ENCODE peak calls at places on chromosome 4, in eight cellular contexts. J is GM12878, Z is HepG2, Y is GM23338, H is HCT116, C is upper lobe of left lung, F is K562, S is Panc1. W is an unnamed sample.

GRCh38 chr4:1259966-1260365 is 11.0 kb upstream of the CTBP1 start:
- ATAC-seq in F (no peak), C (no peak), H (no peak), Y (no peak), J (peak; percentile 74), Z (no peak), S (no peak), W (no peak)

GRCh38 chr4:78532046-78532445 is 19.5 kb upstream of the ANXA3 start:
- ATAC-seq in S (no peak), F (no peak), J (no peak), Y (no peak), C (no peak), H (no peak), Z (no peak), W (no peak)

GRCh38 chr4:6747690-6748068 is 31.7 kb downstream of the BLOC1S4 start:
- ATAC-seq in F (no peak), S (peak; percentile 39), Y (no peak), Z (no peak), H (no peak), J (peak; percentile 32), C (peak; percentile 42), W (no peak)

GRCh38 chr4:101910786-101911373 is 120.3 kb downstream of the BANK1 start:
- ATAC-seq in Y (no peak), F (no peak), C (no peak), H (no peak), J (no peak), S (no peak), Z (no peak), W (no peak)

GRCh38 chr4:141575884-141576283 is 60.5 kb upstream of the IL15 start:
- ATAC-seq in J (no peak), F (no peak), C (no peak), H (no peak), Y (no peak), S (no peak), Z (no peak), W (no peak)

GRCh38 chr4:21769404-21770147 is 179.0 kb downstream of the KCNIP4 start:
- ATAC-seq in Y (no peak), Z (no peak), F (no peak), S (no peak), C (no peak), H (no peak), J (no peak), W (no peak)

GRCh38 chr4:42501624-42502401 is 104.5 kb downstream of the SHISA3 start:
- ATAC-seq in Y (peak; percentile 90), H (no peak), J (no peak), F (no peak), S (no peak), Z (no peak), C (peak; percentile 82), W (no peak)

GRCh38 chr4:60805500-60806313 is 394.4 kb upstream of the ADGRL3 start:
- ATAC-seq in J (peak; percentile 85), S (no peak), H (no peak), Z (peak; percentile 80), C (no peak), Y (peak; percentile 80), F (no peak), W (no peak)

GRCh38 chr4:163343604-163344146 is at the start of gene NPY5R:
- ATAC-seq in F (peak; percentile 72), H (no peak), J (no peak), Z (peak; percentile 32), C (peak; percentile 37), S (no peak), Y (peak; percentile 87), W (peak; percentile 57)

GRCh38 chr4:42152507-42153504 is at the start of gene BEND4:
- ATAC-seq in F (no peak), Z (no peak), Y (peak; percentile 44), J (no peak), S (peak; percentile 48), H (no peak), C (no peak), W (no peak)

GRCh38 chr4:72295966-72296557 is 264.3 kb downstream of the NPFFR2 start:
- ATAC-seq in Z (peak; percentile 92), Y (peak; percentile 86), C (peak; percentile 63), F (peak; percentile 93), S (no peak), H (peak; percentile 82), J (peak; percentile 76), W (no peak)

GRCh38 chr4:337932-338758 is 531 bp downstream of the ZNF141 start:
- ATAC-seq in Z (no peak), S (no peak), F (no peak), C (peak; percentile 74), Y (peak; percentile 21), H (no peak), J (peak; percentile 64), W (peak; percentile 47)

GRCh38 chr4:156188596-156188995 is 234.9 kb upstream of the CTSO start:
- ATAC-seq in F (no peak), C (no peak), H (no peak), J (no peak), S (no peak), Z (no peak), Y (no peak), W (no peak)

GRCh38 chr4:183408791-183409190 is 35.6 kb upstream of the CDKN2AIP start:
- ATAC-seq in S (peak; percentile 64), C (no peak), J (no peak), H (no peak), Z (no peak), Y (no peak), F (no peak), W (no peak)

GRCh38 chr4:183409956-183410355 is 34.5 kb upstream of the CDKN2AIP start:
- ATAC-seq in S (no peak), H (no peak), C (peak; percentile 4), Z (peak; percentile 39), J (no peak), Y (no peak), F (no peak), W (no peak)

GRCh38 chr4:183409463-183409862 is 35.0 kb upstream of the CDKN2AIP start:
- ATAC-seq in Y (no peak), C (no peak), S (peak; percentile 35), H (no peak), J (no peak), F (peak; percentile 15), Z (peak; percentile 79), W (no peak)

GRCh38 chr4:183407128-183407585 is 37.3 kb upstream of the CDKN2AIP start:
- ATAC-seq in J (peak; percentile 98), Y (peak; percentile 95), F (peak; percentile 98), H (peak; percentile 97), S (peak; percentile 91), C (peak; percentile 91), Z (peak; percentile 87), W (peak; percentile 93)

DNA sequence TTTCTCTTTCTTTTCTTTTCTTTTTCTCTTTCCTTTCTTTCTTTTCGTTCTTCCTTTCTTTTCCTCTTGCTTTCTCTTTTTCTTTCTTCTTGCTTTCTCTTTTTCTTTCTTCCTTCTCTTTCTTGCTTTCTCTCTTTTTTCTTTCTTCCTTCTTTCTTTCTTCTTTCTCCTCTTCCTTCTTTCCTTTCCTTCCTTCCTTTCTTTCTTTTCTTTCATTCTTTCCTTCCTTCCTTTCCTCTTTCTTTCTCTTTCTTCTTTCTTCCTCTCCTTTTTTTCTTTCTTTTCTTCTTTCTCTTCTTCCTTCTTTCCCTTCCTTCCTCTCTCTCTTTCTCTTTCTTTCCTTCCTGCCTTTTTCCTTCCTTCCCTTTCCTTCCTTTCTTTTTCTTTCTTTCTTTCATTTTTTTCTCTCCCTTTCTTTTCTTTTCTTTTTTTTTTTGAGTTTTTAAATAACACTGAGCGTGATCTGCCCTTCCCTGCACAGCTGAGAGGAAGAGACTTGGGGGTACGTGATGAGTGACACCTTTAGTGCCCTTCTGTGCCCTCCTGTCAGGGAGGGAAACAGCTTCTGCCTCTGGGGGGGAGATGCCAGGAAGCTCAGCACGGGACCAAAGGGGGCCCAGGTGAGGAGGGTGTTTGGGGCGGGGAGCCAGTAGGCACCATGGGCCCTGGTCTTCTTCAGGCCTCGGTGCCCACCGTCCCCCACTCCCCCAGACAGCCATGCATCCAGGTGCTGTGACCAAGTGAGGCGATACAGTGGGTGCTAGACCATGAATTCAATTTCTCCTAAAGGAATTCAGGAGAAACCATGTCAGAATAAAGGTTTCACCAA is 36.6 kb upstream of the CDKN2AIP start:
- ATAC-seq in Z (no peak), Y (no peak), J (no peak), S (no peak), F (no peak), H (no peak), C (no peak), W (no peak)
- TF ChIP-seq CTCF in Z (no peak), Y (no peak), J (no peak), S (no peak), F (no peak), H (no peak), C (no peak), W (no peak)

GRCh38 chr4:119041951-119042560 is 93.6 kb upstream of the MYOZ2 start:
- ATAC-seq in J (peak; percentile 95), S (peak; percentile 88), Z (peak; percentile 96), H (peak; percentile 95), C (peak; percentile 90), Y (peak; percentile 81), F (peak; percentile 97), W (peak; percentile 43)
- H3K27ac ChIP-seq in J (no peak overlapping the region), S (no peak overlapping the region), Z (no peak overlapping the region), H (no peak overlapping the region), C (peak overlapping the region; percentile 68), Y (no peak overlapping the region), F (no peak overlapping the region), W (peak overlapping the region; percentile 98)

DNA sequence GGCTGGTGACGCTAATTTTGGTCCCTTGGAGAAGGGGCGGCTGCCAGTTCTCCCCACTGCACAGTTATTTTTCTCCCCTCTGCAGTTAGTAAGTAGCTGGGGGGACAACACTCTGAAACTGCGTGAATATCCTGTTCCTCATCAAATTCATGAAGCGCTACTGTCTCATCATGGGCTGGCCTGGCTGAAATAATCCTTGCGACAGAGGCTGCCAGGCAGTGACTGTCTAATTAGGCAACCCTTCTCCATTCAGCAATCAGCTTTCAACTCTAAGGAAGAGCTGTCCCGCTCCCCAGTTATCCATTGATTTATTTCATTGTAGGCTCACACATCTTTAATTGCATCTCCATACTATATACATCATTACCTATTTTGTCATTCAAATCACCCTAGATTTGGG is 8.2 kb downstream of the SH3TC1 start:
- ATAC-seq in Y (no peak), C (no peak), H (no peak), Z (no peak), J (no peak), S (no peak), F (no peak), W (no peak)
- TF ChIP-seq POLR2AphosphoS5 in Y (no peak), C (no peak), H (no peak), Z (no peak), J (no peak), S (no peak), F (no peak), W (no peak)

GRCh38 chr4:177375372-177375771 is 65.7 kb downstream of the NEIL3 start:
- ATAC-seq in S (no peak), C (no peak), J (no peak), H (no peak), Y (no peak), F (no peak), Z (no peak), W (no peak)

GRCh38 chr4:177380730-177381287 is 61.4 kb downstream of the AGA start:
- ATAC-seq in S (peak; percentile 75), Y (peak; percentile 98), J (peak; percentile 89), Z (peak; percentile 100), C (peak; percentile 46), F (peak; percentile 98), H (peak; percentile 89), W (no peak)

GRCh38 chr4:177371452-177371851 is 61.8 kb downstream of the NEIL3 start:
- ATAC-seq in C (no peak), S (no peak), Y (no peak), F (no peak), J (no peak), Z (no peak), H (no peak), W (no peak)

GRCh38 chr4:177374966-177375365 is 65.3 kb downstream of the NEIL3 start:
- ATAC-seq in Z (no peak), Y (no peak), S (no peak), F (no peak), C (no peak), H (no peak), J (no peak), W (no peak)

GRCh38 chr4:177375971-177376370 is 66.3 kb downstream of the AGA start:
- ATAC-seq in Y (peak; percentile 41), H (no peak), S (no peak), Z (no peak), C (no peak), F (no peak), J (no peak), W (no peak)
- TF ChIP-seq CTCF in Y (no peak), H (no peak), S (peak; percentile 19), Z (peak; percentile 17), C (no peak), F (peak; percentile 18), J (no peak), W (no peak)

W was measured in gastroesophageal sphincter.